ENCODE peak calls at places on chromosomes 12 and 14, in ten cellular contexts. E is K562, B is DND-41, G is keratinocyte, V is fibroblast of lung, H is GM23248, L is mammary epithelial cell, Y is GM23338, J is HCT116, P is hepatocyte. U is an unnamed sample.

GRCh38 chr12:28027328-28027727 is 54.8 kb upstream of the PTHLH start:
- DNase-seq in E (no peak), B (peak; percentile 81), G (no peak), V (peak; percentile 62), H (no peak), L (no peak), Y (no peak), J (no peak), P (no peak), U (no peak)

GRCh38 chr14:105492051-105492965 is 1.3 kb downstream of the TEDC1 start:
- DNase-seq in E (no peak), B (no peak), G (no peak), V (no peak), H (no peak), L (no peak), Y (no peak), J (no peak), P (peak; percentile 5), U (no peak)

GRCh38 chr14:57189070-57189469 is 79.6 kb downstream of the EXOC5 start:
- DNase-seq in E (no peak), B (no peak), G (no peak), V (peak; percentile 40), H (peak; percentile 45), L (peak; percentile 8), Y (peak; percentile 44), J (peak; percentile 15), P (peak; percentile 38), U (no peak)

GRCh38 chr12:1660304-1661187 is 30.3 kb upstream of the ADIPOR2 start:
- DNase-seq in E (no peak), B (no peak), G (peak; percentile 84), V (peak; percentile 29), H (peak; percentile 53), L (peak; percentile 90), Y (no peak), J (no peak), P (peak; percentile 79), U (no peak)

GRCh38 chr14:36661506-36662257 is at the start of gene PAX9:
- DNase-seq in E (peak; percentile 93), B (peak; percentile 20), G (peak; percentile 69), V (peak; percentile 42), H (peak; percentile 90), L (peak; percentile 87), Y (peak; percentile 98), J (peak; percentile 81), P (peak; percentile 91), U (peak; percentile 90)

GRCh38 chr12:96434107-96434506 is 33.9 kb upstream of the CDK17 start:
- DNase-seq in E (no peak), B (peak; percentile 84), G (no peak), V (peak; percentile 100), H (peak; percentile 68), L (no peak), Y (no peak), J (no peak), P (no peak), U (peak; percentile 38)

GRCh38 chr12:1935700-1936378 is 17.4 kb upstream of the CACNA2D4 start:
- DNase-seq in E (no peak), B (no peak), G (no peak), V (no peak), H (no peak), L (no peak), Y (no peak), J (no peak), P (no peak), U (no peak)

GRCh38 chr14:75941030-75941429 is 40.8 kb downstream of the TGFB3 start:
- DNase-seq in E (no peak), B (no peak), G (no peak), V (no peak), H (no peak), L (no peak), Y (no peak), J (no peak), P (no peak), U (no peak)

GRCh38 chr12:104985206-104985605 is 910 bp upstream of the NOPCHAP1 start:
- DNase-seq in E (peak; percentile 19), B (no peak), G (no peak), V (no peak), H (no peak), L (no peak), Y (no peak), J (no peak), P (no peak), U (no peak)

GRCh38 chr14:59360923-59361794 is 104.0 kb downstream of the GPR135 start:
- DNase-seq in E (peak; percentile 42), B (peak; percentile 18), G (peak; percentile 66), V (peak; percentile 75), H (peak; percentile 79), L (peak; percentile 90), Y (no peak), J (peak; percentile 86), P (peak; percentile 80), U (peak; percentile 47)

GRCh38 chr14:104462651-104463630 is 116.6 kb upstream of the C14orf180 start:
- DNase-seq in E (no peak), B (no peak), G (no peak), V (no peak), H (peak; percentile 23), L (peak; percentile 3), Y (no peak), J (no peak), P (no peak), U (no peak)

GRCh38 chr14:82724296-82724695 is 1190.6 kb upstream of the SEL1L start:
- DNase-seq in E (no peak), B (no peak), G (no peak), V (peak; percentile 28), H (no peak), L (no peak), Y (no peak), J (no peak), P (no peak), U (no peak)

DNA sequence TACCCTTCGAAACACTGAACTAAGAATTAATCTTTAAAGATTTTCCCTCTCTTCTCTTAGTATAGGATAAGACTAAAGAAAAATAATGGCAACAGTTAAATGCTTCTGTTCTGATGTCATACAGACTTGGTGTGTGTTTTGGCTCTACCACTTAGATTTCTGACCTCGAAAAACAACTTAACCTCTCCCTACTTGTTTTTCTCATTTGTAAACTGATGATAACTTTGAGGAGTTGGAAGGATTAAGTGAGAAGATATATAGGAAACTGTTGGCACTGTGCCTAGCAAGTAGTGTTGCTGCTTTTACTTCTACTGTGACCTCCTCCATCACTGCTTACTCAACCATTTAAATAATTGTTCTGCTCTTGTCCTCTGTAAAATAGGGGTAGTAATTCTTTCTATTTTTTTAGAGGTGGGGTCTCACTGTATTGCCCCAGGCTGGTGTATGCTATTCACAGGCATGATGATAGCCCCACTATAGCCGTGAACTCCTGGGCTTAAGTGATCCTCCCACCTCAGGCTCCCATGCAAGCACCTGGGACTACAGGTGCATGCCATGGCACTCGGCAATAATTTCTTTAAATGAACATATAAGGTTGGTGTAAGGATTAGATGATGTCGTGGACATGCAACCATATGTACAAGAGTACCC is 22.4 kb downstream of the PALS1 start:
- DNase-seq in E (no peak), B (no peak), G (no peak), V (peak; percentile 85), H (peak; percentile 48), L (no peak), Y (no peak), J (no peak), P (peak; percentile 30), U (no peak)
- H3K79me2 ChIP-seq in E (peaks cover 9% of the 10 kb centered on the region), B (peaks cover 44% of the 10 kb centered on the region), G (peaks cover 76% of the 10 kb centered on the region), V (peaks cover 29% of the 10 kb centered on the region), H (peaks cover 100% of the 10 kb centered on the region), L (peaks cover 89% of the 10 kb centered on the region), Y (peaks cover 46% of the 10 kb centered on the region), J (peaks cover 79% of the 10 kb centered on the region), P (peaks cover 93% of the 10 kb centered on the region), U (peaks cover 6% of the 10 kb centered on the region)

DNA sequence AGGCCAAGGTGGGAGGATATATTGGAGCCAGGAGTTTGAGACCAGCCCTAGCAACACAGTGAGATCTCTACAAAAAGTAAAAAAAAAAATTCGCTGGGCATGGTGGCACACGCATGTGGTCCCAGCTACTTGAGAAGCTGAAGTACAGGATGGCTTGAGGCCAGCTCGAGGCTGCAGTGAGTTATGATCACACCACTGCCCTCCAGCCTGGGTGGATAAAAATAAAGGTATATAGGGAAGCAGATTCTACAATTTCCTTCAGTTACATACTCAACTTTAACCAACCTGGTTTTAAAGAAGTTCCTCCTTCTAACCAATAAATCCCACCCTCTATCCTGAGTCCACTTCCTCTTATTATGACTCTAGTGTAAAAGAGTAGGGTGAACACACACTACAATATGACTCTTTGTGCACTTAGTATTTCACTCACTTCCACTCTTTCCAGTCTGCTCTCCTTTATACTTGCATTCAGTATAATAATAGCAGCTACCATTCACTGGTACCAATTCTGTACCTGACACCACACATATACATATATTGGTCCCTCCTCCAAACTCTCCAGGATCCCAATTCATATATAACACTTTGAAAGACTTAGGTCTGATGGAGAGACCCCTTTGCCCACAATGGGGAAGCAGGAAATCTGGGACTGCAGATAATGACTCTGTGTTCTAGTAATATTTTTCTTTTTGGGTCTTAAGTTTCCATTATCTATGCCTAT is 2.3 kb downstream of the ARF3 start:
- DNase-seq in E (no peak), B (no peak), G (no peak), V (no peak), H (no peak), L (no peak), Y (no peak), J (no peak), P (no peak), U (no peak)
- H3K4me3 ChIP-seq in E (no peak overlapping the region), B (peak overlapping the region; percentile 87), G (no peak overlapping the region), V (no peak overlapping the region), H (peak overlapping the region; percentile 99), L (no peak overlapping the region), Y (peak overlapping the region; percentile 87), J (peak overlapping the region; percentile 95), P (no peak overlapping the region), U (peak overlapping the region; percentile 75)

DNA sequence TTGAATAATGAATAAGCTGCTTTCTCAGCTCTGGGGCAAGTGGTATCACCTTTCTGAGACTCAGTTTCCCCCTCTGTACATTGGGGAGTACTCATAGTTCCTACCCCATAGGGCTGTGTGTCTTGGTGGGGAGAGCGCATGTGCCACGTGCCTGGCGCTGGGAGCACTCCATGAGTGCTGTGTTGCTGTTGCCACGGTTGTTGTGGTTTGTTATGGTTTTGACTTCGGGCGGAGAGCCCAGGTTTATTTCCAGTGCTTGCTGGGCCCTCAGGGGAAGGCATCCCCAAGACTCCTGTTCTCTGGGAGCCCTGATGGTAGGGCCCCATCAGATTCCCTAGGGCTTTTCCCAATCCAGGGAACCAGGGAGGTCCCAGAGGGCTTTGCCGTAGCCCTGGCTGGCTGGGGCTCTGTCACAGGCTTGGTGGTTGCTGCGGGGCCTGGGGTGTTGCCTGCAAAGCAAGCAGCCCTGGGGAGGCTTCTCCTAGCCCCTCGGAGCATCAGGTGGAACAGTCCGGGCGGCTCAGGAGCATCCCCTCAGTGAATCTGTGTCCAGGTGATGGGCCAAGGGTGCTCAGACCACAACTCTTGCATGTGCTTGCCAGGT is 18.6 kb downstream of the SH2B3 start:
- DNase-seq in E (no peak), B (no peak), G (no peak), V (no peak), H (no peak), L (no peak), Y (no peak), J (no peak), P (no peak), U (no peak)
- H3K79me2 ChIP-seq in E (peaks cover 92% of the 10 kb centered on the region), B (peaks cover 43% of the 10 kb centered on the region), G (peaks cover 25% of the 10 kb centered on the region), V (peaks cover 90% of the 10 kb centered on the region), H (peaks cover 100% of the 10 kb centered on the region), L (peaks cover 82% of the 10 kb centered on the region), Y (peaks cover 93% of the 10 kb centered on the region), J (peaks cover 4% of the 10 kb centered on the region), P (peaks cover 2% of the 10 kb centered on the region), U (peaks cover under 1% of the 10 kb centered on the region)

DNA sequence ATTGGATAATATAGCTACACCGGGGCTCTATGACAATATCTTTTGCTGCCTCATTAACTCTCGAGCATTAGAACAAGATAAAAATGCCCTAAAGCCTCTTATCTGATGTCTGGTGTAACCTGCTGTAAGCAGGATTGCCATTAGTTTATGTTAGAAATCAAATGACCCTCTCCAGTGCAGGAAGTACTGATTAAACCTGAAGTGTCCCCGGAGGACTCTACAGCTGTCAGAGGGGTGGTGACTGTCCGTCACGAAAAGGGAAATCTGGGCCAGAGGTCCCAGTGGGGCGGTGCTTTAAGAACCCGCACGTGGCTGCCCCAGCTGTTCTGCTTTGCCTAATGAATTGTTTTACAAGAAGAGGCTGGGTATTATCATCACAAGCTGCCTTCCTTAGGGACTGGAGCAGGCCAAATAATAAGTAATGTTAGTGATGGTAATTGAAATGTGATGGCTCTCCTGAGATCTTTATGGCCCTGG is 55.7 kb downstream of the LIN52 start:
- DNase-seq in E (no peak), B (no peak), G (no peak), V (peak; percentile 53), H (peak; percentile 2), L (no peak), Y (peak; percentile 29), J (no peak), P (peak; percentile 77), U (peak; percentile 58)
- H3K4me3 ChIP-seq in E (no peak overlapping the region), B (no peak overlapping the region), G (no peak overlapping the region), V (no peak overlapping the region), H (no peak overlapping the region), L (no peak overlapping the region), Y (no peak overlapping the region), J (no peak overlapping the region), P (no peak overlapping the region), U (no peak overlapping the region)

U was measured in OCI-LY7.